ENCODE peak calls at places on chromosomes 7 and 10, in seven cellular contexts. H, E, T, X, F, M and B are unnamed samples.

GRCh38 chr7:28964056-28964455 is 5.9 kb upstream of the TRIL start:
- DNase-seq in H (no peak), E (no peak), T (peak), X (no peak), F (no peak), M (no peak), B (no peak)

GRCh38 chr7:101167645-101168411 is 2.5 kb upstream of the VGF start:
- DNase-seq in H (no peak), E (no peak), T (no peak), X (peak), F (no peak), M (no peak), B (no peak)

GRCh38 chr10:62166331-62167154 is 102.1 kb downstream of the RTKN2 start:
- DNase-seq in H (no peak), E (no peak), T (peak), X (no peak), F (peak), M (no peak), B (peak)

GRCh38 chr10:49304137-49304536 is 5.2 kb downstream of the C10orf71 start:
- DNase-seq in H (no peak), E (no peak), T (no peak), X (no peak), F (no peak), M (no peak), B (no peak)

GRCh38 chr10:84008878-84009277 is 130.4 kb upstream of the GHITM start:
- DNase-seq in H (no peak), E (no peak), T (peak), X (peak), F (no peak), M (peak), B (no peak)

GRCh38 chr10:124552877-124553276 is 91.3 kb downstream of the LHPP start:
- DNase-seq in H (no peak), E (no peak), T (no peak), X (no peak), F (no peak), M (no peak), B (no peak)

GRCh38 chr10:76149602-76150138 is 718.2 kb downstream of the LRMDA start:
- DNase-seq in H (no peak), E (no peak), T (no peak), X (peak), F (no peak), M (no peak), B (no peak)

GRCh38 chr7:32222251-32222900 is 152.2 kb upstream of the PDE1C start:
- DNase-seq in H (no peak), E (no peak), T (no peak), X (no peak), F (no peak), M (no peak), B (no peak)

GRCh38 chr7:50466815-50467569 is 16.8 kb upstream of the FIGNL1 start:
- DNase-seq in H (no peak), E (no peak), T (no peak), X (no peak), F (no peak), M (no peak), B (no peak)

DNA sequence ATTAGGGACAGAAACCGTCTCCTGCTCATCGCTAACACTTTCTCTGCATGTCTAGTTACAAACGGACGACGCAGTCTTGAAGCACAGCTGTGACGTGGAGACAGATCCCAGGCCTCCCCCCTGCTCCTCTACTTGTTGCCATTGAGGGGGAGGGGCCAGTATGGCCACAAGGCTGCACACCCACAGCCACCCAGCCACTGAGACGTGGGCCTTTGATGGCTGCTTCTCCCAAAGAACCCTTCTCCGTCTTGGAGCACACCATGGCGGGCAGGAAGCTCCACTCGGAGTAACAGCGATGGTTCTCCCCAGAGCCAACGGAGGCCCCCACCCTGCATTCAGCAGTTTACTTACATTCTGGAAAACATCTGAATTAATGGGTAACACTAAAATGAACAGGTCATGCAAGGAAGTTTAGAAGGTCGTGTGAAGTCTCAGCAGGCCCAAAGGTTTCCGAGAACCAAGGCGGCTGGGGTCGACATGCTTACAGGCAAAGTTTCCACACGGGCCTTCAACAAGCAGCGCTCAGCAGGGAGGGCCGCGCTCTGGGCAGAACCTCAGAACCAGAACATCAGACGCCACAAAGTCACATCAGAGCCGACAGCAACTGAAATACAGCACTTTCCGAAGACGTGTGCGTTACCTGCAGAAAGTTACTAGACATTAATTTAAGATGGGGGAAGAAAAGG is 169.6 kb downstream of the DIP2C start:
- DNase-seq in H (no peak), E (no peak), T (no peak), X (no peak), F (no peak), M (no peak), B (no peak)
- H3K18ac ChIP-seq in H (peak), E (no peak), T (no peak), X (no peak), F (no peak), M (no peak), B (no peak)

GRCh38 chr7:4682621-4683042 is 537 bp downstream of the FOXK1 start:
- DNase-seq in H (no peak), E (no peak), T (peak), X (peak), F (peak), M (peak), B (peak)
- H3K9ac ChIP-seq in H (peak), E (no peak), T (peak), X (peak), F (peak), M (no peak), B (peak)

GRCh38 chr10:69897417-69897816 is 95.7 kb downstream of the COL13A1 start:
- DNase-seq in H (no peak), E (no peak), T (no peak), X (no peak), F (no peak), M (no peak), B (no peak)

GRCh38 chr10:69898941-69899340 is 97.2 kb downstream of the COL13A1 start:
- DNase-seq in H (no peak), E (no peak), T (no peak), X (no peak), F (no peak), M (no peak), B (no peak)

GRCh38 chr10:69899727-69900595 is 98.3 kb downstream of the COL13A1 start:
- DNase-seq in H (no peak), E (no peak), T (no peak), X (peak), F (no peak), M (peak), B (no peak)

GRCh38 chr10:69896601-69897000 is 94.9 kb downstream of the COL13A1 start:
- DNase-seq in H (peak), E (no peak), T (no peak), X (no peak), F (no peak), M (no peak), B (no peak)

DNA sequence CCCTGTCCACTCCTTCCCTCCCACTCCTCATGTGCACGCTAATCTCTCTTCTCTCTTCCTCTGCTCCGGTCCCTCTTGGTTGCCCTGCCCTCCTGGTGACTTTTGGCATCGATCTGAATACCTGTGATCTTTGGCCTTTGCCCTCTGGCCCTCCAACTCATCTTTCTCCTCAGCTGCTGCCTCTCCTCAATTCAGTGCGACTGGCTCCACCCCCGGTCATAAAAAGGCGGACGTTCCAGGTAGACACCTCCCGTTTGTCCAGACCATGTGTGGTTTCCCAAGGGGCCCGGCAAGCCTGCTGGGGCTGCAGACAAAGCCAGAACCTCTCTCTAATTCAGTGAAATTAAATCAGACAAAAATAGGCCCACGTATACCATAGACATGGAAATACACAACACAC is 96.8 kb downstream of the COL13A1 start:
- DNase-seq in H (no peak), E (no peak), T (no peak), X (no peak), F (no peak), M (no peak), B (no peak)
- H3K18ac ChIP-seq in H (peak), E (no peak), T (no peak), X (no peak), F (no peak), M (no peak), B (no peak)

GRCh38 chr10:91296471-91296870 is 76.0 kb downstream of the PCGF5 start:
- DNase-seq in H (no peak), E (no peak), T (no peak), X (peak), F (no peak), M (no peak), B (no peak)

GRCh38 chr10:91300011-91300575 is 79.6 kb downstream of the PCGF5 start:
- DNase-seq in H (no peak), E (no peak), T (no peak), X (peak), F (no peak), M (no peak), B (no peak)

GRCh38 chr10:91295346-91295745 is 74.9 kb downstream of the PCGF5 start:
- DNase-seq in H (no peak), E (no peak), T (no peak), X (no peak), F (no peak), M (no peak), B (no peak)

GRCh38 chr10:91294134-91294906 is 73.9 kb downstream of the PCGF5 start:
- DNase-seq in H (no peak), E (no peak), T (no peak), X (no peak), F (no peak), M (no peak), B (no peak)

DNA sequence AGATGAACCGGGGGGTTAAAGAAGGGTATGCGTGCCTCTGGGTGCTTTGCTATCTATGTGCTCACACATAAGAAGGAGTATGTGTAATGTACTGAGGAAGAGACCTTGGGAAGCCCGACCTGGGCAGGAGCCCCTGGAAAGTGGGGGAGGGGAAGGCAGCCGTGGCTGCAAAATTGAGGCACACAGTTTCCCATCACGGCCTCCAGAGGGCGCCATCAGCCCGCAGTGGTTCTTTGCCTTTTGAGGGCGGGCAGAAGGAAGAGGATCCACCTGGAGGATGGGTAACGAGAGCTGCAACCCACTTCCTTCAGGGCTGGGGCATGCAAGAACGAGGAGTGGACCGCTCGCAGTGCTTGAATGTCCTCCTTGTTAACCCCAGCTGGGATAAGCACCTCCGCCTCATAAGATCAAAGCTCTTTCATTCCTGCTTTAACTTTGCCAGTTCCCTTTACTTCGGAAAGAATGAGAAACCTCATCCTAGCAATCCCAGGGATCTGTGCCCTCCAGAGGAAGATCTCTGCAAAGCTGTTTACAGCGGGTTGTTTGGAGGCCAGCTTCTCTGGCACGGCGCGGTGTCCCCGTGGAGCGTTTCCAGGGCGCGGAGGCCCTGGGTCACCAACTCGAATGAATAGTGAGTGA is 77.9 kb downstream of the PCGF5 start:
- DNase-seq in H (peak), E (peak), T (peak), X (peak), F (peak), M (peak), B (peak)
- H3K9ac ChIP-seq in H (no peak), E (no peak), T (no peak), X (peak), F (peak), M (no peak), B (peak)

GRCh38 chr7:26081627-26082026 is 70.4 kb upstream of the NFE2L3 start:
- DNase-seq in H (no peak), E (no peak), T (peak), X (peak), F (no peak), M (no peak), B (no peak)
- H3K18ac ChIP-seq in H (no peak), E (peak), T (no peak), X (peak), F (no peak), M (no peak), B (no peak)

DNA sequence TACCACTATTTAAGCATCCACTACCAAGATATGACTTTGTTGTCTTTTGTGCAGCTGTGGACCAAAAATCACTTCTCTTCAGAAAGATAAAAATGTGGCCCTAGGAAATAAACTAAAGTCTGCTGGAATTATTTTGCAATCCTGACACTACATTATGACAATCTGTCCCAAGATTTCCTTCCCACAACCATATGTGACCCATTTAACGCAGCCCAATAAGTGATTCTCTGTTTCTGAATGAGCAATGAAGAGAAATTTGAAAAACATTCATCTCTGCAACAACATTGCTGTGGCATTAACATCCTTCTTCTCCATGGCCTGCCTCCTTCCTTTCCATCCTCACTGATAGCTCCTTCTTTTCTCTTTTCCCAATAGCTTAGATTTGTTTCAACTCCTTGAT is 212.0 kb downstream of the TSPAN12 start:
- DNase-seq in H (no peak), E (no peak), T (no peak), X (no peak), F (no peak), M (no peak), B (no peak)
- H3K9ac ChIP-seq in H (no peak), E (no peak), T (no peak), X (no peak), F (no peak), M (no peak), B (no peak)

GRCh38 chr10:98202378-98202777 is 65.6 kb downstream of the LOXL4 start:
- DNase-seq in H (no peak), E (no peak), T (no peak), X (no peak), F (no peak), M (no peak), B (no peak)
- H3K18ac ChIP-seq in H (no peak), E (no peak), T (no peak), X (no peak), F (no peak), M (no peak), B (no peak)